ENCODE peak calls at places on chromosomes 7 and 10, in four cellular contexts. Q is Caco-2, G is lower lobe of right lung, L is A549. N is an unnamed sample.

GRCh38 chr7:40706829-40707228 is 572.0 kb downstream of the SUGCT start:
- DNase-seq in L (no peak), Q (no peak), G (no peak), N (no peak)

GRCh38 chr7:68070992-68071391 is 1074.4 kb downstream of the TYW1 start:
- DNase-seq in L (no peak), Q (no peak), G (no peak), N (no peak)

GRCh38 chr10:79308016-79308415 is 39.3 kb upstream of the PPIF start:
- DNase-seq in G (peak), L (no peak), Q (no peak), N (no peak)

GRCh38 chr7:100585511-100586265 is at the start of gene LRCH4:
- DNase-seq in Q (peak), G (peak), L (peak), N (no peak)

GRCh38 chr7:129825005-129825553 is 127.7 kb downstream of the UBE2H start:
- DNase-seq in Q (peak), G (peak), L (peak), N (peak)

GRCh38 chr10:61475449-61475873 is 22.3 kb upstream of the TMEM26 start:
- DNase-seq in G (no peak), L (no peak), Q (no peak), N (no peak)

GRCh38 chr7:91191771-91192170 is 72.5 kb upstream of the FZD1 start:
- DNase-seq in L (no peak), G (no peak), Q (no peak), N (no peak)

GRCh38 chr10:87675396-87676376 is 16.0 kb downstream of the PAPSS2 start:
- DNase-seq in L (no peak), Q (no peak), G (no peak), N (no peak)

GRCh38 chr7:65475040-65475726 is 101.5 kb downstream of the ZNF92 start:
- DNase-seq in G (no peak), L (no peak), Q (no peak), N (no peak)

GRCh38 chr10:74855027-74855426 is 28.6 kb downstream of the KAT6B start:
- DNase-seq in G (no peak), L (no peak), Q (no peak), N (no peak)

GRCh38 chr7:127437772-127438330 is 45.3 kb upstream of the ZNF800 start:
- DNase-seq in Q (no peak), L (no peak), G (no peak), N (no peak)

GRCh38 chr10:3652886-3653285 is 132.1 kb downstream of the KLF6 start:
- DNase-seq in G (no peak), L (no peak), Q (no peak), N (no peak)

GRCh38 chr10:110610308-110610774 is 33.8 kb upstream of the RBM20 start:
- DNase-seq in G (no peak), L (peak), Q (peak), N (no peak)

GRCh38 chr10:98172495-98172894 is 38.0 kb downstream of the R3HCC1L start:
- DNase-seq in L (no peak), Q (no peak), G (no peak), N (no peak)

GRCh38 chr7:14836571-14837189 is 65.9 kb downstream of the DGKB start:
- DNase-seq in Q (no peak), L (no peak), G (no peak), N (no peak)

GRCh38 chr7:99714171-99714570 is 20.8 kb downstream of the CYP3A7 start:
- DNase-seq in L (no peak), Q (no peak), G (no peak), N (no peak)

DNA sequence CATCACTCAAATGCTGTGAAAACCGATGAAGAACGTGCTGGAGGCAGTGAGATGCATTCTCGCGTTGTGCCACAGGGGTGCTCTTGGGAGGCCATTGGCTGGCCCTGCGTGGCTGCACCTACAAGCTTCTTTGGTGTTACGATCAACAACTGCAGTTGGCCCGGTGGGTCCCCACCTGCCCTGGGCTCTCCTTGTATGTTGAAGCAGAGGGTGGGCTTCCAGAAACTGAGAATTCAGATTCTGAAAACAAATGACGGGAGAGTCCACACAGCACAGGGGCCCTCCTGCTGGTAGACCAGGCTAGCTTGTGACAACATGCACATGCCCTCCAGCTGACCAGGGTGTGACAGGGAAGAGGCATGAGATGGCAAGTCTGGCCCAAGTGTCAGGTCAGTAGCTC is 23.7 kb upstream of the DDC start:
- DNase-seq in L (no peak), G (no peak), Q (no peak), N (peak)
- TF ChIP-seq CTCF in L (no peak), G (no peak), Q (peak), N (peak)

GRCh38 chr10:14801693-14802092 is 27.0 kb upstream of the FAM107B start:
- DNase-seq in Q (peak), G (no peak), L (no peak), N (no peak)
- TF ChIP-seq CTCF in Q (peak), G (no peak), L (no peak), N (peak)

GRCh38 chr10:36882781-36883180 is 242.6 kb upstream of the ANKRD30A start:
- DNase-seq in G (no peak), Q (no peak), L (no peak), N (no peak)

GRCh38 chr10:36886303-36886891 is 239.0 kb upstream of the ANKRD30A start:
- DNase-seq in G (no peak), Q (no peak), L (no peak), N (no peak)

GRCh38 chr10:36885746-36886145 is 239.7 kb upstream of the ANKRD30A start:
- DNase-seq in L (no peak), Q (no peak), G (no peak), N (no peak)

DNA sequence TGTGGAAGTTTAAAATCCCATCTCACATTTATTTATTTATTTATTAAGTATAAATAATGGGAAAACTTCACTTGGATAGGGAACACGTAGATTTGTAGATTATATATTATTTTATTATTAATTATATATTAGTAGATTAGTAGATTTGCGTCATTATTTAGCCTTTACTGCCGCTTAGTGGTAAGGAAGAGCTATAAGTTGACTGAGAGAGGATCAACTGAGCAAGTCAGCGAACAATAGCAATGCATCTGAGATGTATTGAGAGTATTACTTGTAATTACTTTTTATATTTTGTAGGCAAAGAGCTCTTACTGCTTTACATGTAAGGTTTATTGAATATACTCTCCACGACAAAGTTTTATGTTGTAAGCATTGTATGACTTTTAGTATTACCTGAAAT is 244.5 kb upstream of the ANKRD30A start:
- DNase-seq in Q (no peak), G (no peak), L (peak), N (no peak)
- TF ChIP-seq CTCF in Q (peak), G (peak), L (peak), N (peak)

DNA sequence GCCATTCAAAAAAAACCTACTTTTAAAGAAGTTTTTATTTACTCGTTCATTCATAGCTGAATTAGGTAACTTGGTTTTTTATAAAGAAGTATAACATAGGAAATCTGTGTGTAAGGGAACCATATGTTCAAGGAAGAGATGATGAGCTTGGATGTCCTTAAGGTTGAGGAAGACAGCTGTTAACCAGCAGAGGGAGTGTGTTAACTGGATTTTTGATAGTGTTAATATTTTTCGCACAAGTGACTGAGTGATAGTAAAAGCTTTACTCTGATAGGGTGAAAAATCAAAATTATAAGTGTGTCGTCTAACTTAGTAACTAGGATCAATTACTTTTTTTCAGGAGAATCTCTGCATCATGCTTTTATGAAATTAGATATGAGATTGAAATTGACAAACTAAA is 134.7 kb downstream of the ARL5B start:
- DNase-seq in Q (no peak), G (no peak), L (peak), N (no peak)
- TF ChIP-seq CTCF in Q (peak), G (peak), L (peak), N (peak)

DNA sequence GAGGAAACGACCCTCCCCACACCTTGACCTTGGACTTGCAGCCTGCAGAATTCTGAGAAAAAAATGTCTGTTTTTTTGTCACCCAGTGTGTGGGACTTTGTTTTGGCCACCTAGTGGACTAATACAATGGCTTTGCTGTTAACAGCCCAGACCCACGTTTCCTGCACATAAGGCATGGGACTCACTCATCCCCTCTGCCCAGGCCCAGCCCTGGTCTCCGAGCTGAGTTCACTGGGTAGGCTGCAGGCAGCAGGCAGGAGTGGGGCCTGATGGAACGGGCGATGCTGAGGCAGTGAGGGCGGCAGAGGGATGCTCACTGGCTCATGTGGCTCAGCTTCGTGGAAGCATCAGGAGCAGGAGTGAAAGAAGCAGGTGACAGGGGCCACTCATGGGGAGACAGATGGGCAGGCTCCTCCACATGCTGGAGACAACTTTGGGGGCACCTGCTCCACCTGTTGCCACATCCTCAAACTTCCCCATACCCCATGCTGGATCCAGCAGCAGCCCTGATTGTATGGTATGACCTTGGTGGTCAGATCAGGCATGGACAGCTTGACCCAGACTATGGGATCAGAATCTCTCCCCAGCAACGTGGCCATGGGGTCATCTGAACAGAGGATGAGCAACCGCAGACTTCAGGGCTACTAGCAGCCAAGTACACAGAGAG is 65.8 kb upstream of the ANTXRL start:
- DNase-seq in L (no peak), G (no peak), Q (peak), N (no peak)
- TF ChIP-seq CTCF in L (peak), G (no peak), Q (peak), N (peak)

GRCh38 chr10:100419911-100420449 is 42.8 kb upstream of the WNT8B start:
- DNase-seq in L (no peak), G (no peak), Q (no peak), N (no peak)
- TF ChIP-seq CTCF in L (no peak), G (no peak), Q (no peak), N (no peak)

DNA sequence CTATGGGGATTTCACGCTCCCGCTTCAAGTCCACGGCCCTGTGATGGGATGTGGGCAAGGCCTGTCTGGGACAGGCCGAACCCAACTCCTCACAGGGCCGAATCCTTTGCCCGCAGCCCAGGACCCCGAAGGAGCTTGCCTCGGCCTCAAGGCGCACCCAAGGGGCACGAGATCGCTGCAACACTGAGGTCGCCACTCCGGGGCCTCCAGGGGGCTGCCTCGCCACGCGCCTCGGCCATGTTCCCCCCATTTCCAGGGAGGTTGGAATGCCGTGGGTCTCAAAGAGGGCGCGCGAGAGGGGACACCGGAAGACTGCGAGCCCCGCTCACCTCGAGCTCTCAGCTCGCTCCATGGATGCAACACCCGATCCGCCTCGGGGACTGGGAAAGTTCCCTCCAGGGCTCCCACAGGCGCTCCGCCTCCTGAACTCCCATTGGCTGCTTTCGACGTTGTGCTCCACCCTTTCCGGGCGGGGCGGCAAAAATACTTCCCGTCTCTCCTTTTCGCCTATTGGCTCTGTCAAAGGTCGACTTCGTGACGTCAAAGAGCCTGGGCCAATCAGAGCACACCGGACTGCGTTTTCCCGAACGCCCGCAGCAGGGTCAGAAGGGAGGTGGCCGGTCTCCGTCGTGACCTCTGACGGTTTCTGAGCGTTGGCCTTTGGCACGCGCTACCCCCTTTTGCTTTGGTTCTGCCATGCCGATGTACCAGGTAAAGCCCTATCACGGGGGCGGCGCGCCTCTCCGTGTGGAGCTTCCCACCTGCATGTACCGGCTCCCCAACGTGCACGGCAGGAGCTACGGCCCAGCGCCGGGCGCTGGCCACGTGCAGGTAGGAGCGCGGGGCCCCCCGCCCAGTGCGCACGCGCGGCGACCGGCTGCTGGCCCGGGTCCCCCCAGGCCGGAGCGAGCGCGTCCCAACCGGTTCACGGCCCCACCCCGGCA is at the start of the genes AIMP2 and PMS2:
- DNase-seq in Q (peak), L (peak), G (peak), N (peak)
- TF ChIP-seq CTCF in Q (no peak), L (no peak), G (no peak), N (peak)

GRCh38 chr7:133853706-133854276 is 273.3 kb upstream of the LRGUK start:
- DNase-seq in G (peak), Q (peak), L (peak), N (no peak)
- TF ChIP-seq CTCF in G (peak), Q (peak), L (peak), N (peak)